ENCODE peak calls at places on chromosomes 2 and 18, in eight cellular contexts. G, B, Q, L, W, V, A and M are unnamed samples.

GRCh38 chr2:145601306-145601925 is 1081.5 kb upstream of the ZEB2 start:
- DNase-seq in G (no peak), B (no peak), Q (no peak), L (no peak), W (no peak), V (no peak), A (no peak), M (peak)

GRCh38 chr2:163306647-163307046 is 429.2 kb downstream of the FIGN start:
- DNase-seq in G (no peak), B (no peak), Q (no peak), L (no peak), W (no peak), V (no peak), A (no peak), M (no peak)

GRCh38 chr2:162065767-162066166 is 8.2 kb downstream of the DPP4 start:
- DNase-seq in G (no peak), B (no peak), Q (no peak), L (no peak), W (no peak), V (no peak), A (no peak), M (no peak)

GRCh38 chr18:30446605-30447004 is 595.9 kb downstream of the DSC3 start:
- DNase-seq in G (no peak), B (no peak), Q (no peak), L (no peak), W (no peak), V (no peak), A (no peak), M (no peak)

GRCh38 chr2:10497797-10498251 is 49.7 kb upstream of the ODC1 start:
- DNase-seq in G (peak), B (no peak), Q (no peak), L (peak), W (peak), V (peak), A (peak), M (peak)

GRCh38 chr2:120564213-120565094 is 171.2 kb upstream of the GLI2 start:
- DNase-seq in G (no peak), B (no peak), Q (peak), L (no peak), W (no peak), V (no peak), A (no peak), M (peak)

GRCh38 chr2:44940612-44941464 is 664 bp upstream of the SIX3 start:
- DNase-seq in G (no peak), B (no peak), Q (no peak), L (no peak), W (no peak), V (no peak), A (no peak), M (no peak)

GRCh38 chr2:116980354-116980753 is 834.1 kb upstream of the DDX18 start:
- DNase-seq in G (no peak), B (no peak), Q (peak), L (no peak), W (no peak), V (no peak), A (no peak), M (no peak)

GRCh38 chr2:113677327-113677726 is 50.3 kb downstream of the RABL2A start:
- DNase-seq in G (no peak), B (no peak), Q (no peak), L (no peak), W (no peak), V (no peak), A (no peak), M (no peak)

GRCh38 chr18:23357992-23358594 is 95.0 kb upstream of the RIOK3 start:
- DNase-seq in G (no peak), B (peak), Q (no peak), L (no peak), W (no peak), V (no peak), A (no peak), M (no peak)

GRCh38 chr2:239657992-239658391 is 257.2 kb upstream of the HDAC4 start:
- DNase-seq in G (no peak), B (no peak), Q (no peak), L (no peak), W (no peak), V (no peak), A (no peak), M (no peak)

GRCh38 chr2:29166237-29166630 is 51.0 kb downstream of the CLIP4 start:
- DNase-seq in G (no peak), B (no peak), Q (no peak), L (peak), W (no peak), V (no peak), A (no peak), M (no peak)

GRCh38 chr18:21449367-21450250 is 150.9 kb downstream of the ESCO1 start:
- DNase-seq in G (no peak), B (no peak), Q (no peak), L (no peak), W (no peak), V (no peak), A (no peak), M (no peak)

GRCh38 chr2:226475650-226476049 is 324.0 kb downstream of the IRS1 start:
- DNase-seq in G (peak), B (no peak), Q (no peak), L (peak), W (no peak), V (no peak), A (no peak), M (no peak)

GRCh38 chr2:128611421-128612320 is 293.0 kb upstream of the HS6ST1 start:
- DNase-seq in G (no peak), B (no peak), Q (no peak), L (no peak), W (no peak), V (no peak), A (no peak), M (no peak)

GRCh38 chr2:162118166-162119031 is 33.6 kb downstream of the GCG start:
- DNase-seq in G (peak), B (no peak), Q (no peak), L (peak), W (peak), V (no peak), A (no peak), M (no peak)

GRCh38 chr2:239943991-239944441 is 81.1 kb downstream of the NDUFA10 start:
- DNase-seq in G (no peak), B (peak), Q (no peak), L (no peak), W (no peak), V (no peak), A (no peak), M (no peak)

GRCh38 chr2:127423476-127423840 is 5.2 kb downstream of the PROC start:
- DNase-seq in G (no peak), B (no peak), Q (no peak), L (no peak), W (no peak), V (no peak), A (no peak), M (no peak)

GRCh38 chr18:26745288-26745975 is 120.1 kb downstream of the AQP4 start:
- DNase-seq in G (no peak), B (no peak), Q (no peak), L (no peak), W (no peak), V (no peak), A (no peak), M (no peak)

GRCh38 chr2:64807417-64807816 is 153.7 kb upstream of the SERTAD2 start:
- DNase-seq in G (peak), B (no peak), Q (no peak), L (peak), W (peak), V (peak), A (peak), M (peak)

GRCh38 chr2:97868986-97869721 is 126.6 kb downstream of the TMEM131 start:
- DNase-seq in G (peak), B (no peak), Q (peak), L (peak), W (peak), V (no peak), A (no peak), M (peak)

GRCh38 chr18:55510809-55511208 is 77.2 kb downstream of the TCF4 start:
- DNase-seq in G (peak), B (no peak), Q (no peak), L (peak), W (peak), V (no peak), A (no peak), M (no peak)

GRCh38 chr2:100358554-100358953 is 36.3 kb upstream of the LONRF2 start:
- DNase-seq in G (no peak), B (no peak), Q (no peak), L (no peak), W (no peak), V (no peak), A (no peak), M (no peak)

GRCh38 chr2:145807978-145808377 is 1288.1 kb upstream of the ZEB2 start:
- DNase-seq in G (no peak), B (no peak), Q (no peak), L (peak), W (peak), V (no peak), A (no peak), M (no peak)

GRCh38 chr2:219335373-219335786 is 2.8 kb upstream of the RESP18 start:
- DNase-seq in G (no peak), B (no peak), Q (no peak), L (peak), W (no peak), V (no peak), A (no peak), M (no peak)

GRCh38 chr18:32383040-32383819 is 87.5 kb downstream of the GAREM1 start:
- DNase-seq in G (peak), B (no peak), Q (no peak), L (peak), W (peak), V (no peak), A (no peak), M (no peak)

GRCh38 chr2:110104025-110104771 is 11.4 kb downstream of the MALL start:
- DNase-seq in G (no peak), B (no peak), Q (no peak), L (no peak), W (no peak), V (no peak), A (no peak), M (no peak)

GRCh38 chr2:143802242-143802641 is 673.0 kb downstream of the ARHGAP15 start:
- DNase-seq in G (peak), B (no peak), Q (no peak), L (peak), W (peak), V (no peak), A (no peak), M (no peak)

GRCh38 chr18:57803119-57803969 is at the start of gene ATP8B1:
- DNase-seq in G (peak), B (peak), Q (peak), L (peak), W (peak), V (peak), A (peak), M (no peak)

GRCh38 chr2:9594361-9595063 is 36.3 kb downstream of the YWHAQ start:
- DNase-seq in G (peak), B (no peak), Q (no peak), L (peak), W (peak), V (no peak), A (peak), M (no peak)

GRCh38 chr18:24456549-24456948 is 3.9 kb upstream of the HRH4 start:
- DNase-seq in G (no peak), B (no peak), Q (no peak), L (no peak), W (no peak), V (no peak), A (no peak), M (no peak)

GRCh38 chr2:216583157-216583556 is 50.1 kb upstream of the IGFBP2 start:
- DNase-seq in G (peak), B (no peak), Q (no peak), L (peak), W (peak), V (no peak), A (no peak), M (no peak)

GRCh38 chr2:3197308-3197707 is 180.3 kb downstream of the EIPR1 start:
- DNase-seq in G (no peak), B (no peak), Q (no peak), L (no peak), W (no peak), V (no peak), A (no peak), M (no peak)

GRCh38 chr18:68428026-68428425 is 286.9 kb downstream of the TMX3 start:
- DNase-seq in G (peak), B (no peak), Q (no peak), L (peak), W (peak), V (no peak), A (no peak), M (peak)

GRCh38 chr2:40451926-40452605 is at the start of gene SLC8A1:
- DNase-seq in G (peak), B (peak), Q (peak), L (peak), W (peak), V (peak), A (peak), M (peak)

GRCh38 chr2:145110668-145111067 is 590.7 kb upstream of the ZEB2 start:
- DNase-seq in G (peak), B (no peak), Q (no peak), L (peak), W (no peak), V (no peak), A (no peak), M (no peak)

GRCh38 chr2:142557391-142557790 is 320.1 kb upstream of the KYNU start:
- DNase-seq in G (no peak), B (no peak), Q (no peak), L (no peak), W (no peak), V (no peak), A (no peak), M (no peak)

GRCh38 chr2:27860111-27860510 is 30.1 kb downstream of the RBKS start:
- DNase-seq in G (peak), B (no peak), Q (no peak), L (peak), W (peak), V (no peak), A (no peak), M (no peak)

GRCh38 chr18:39825485-39825884 is 2129.5 kb upstream of the PIK3C3 start:
- DNase-seq in G (no peak), B (no peak), Q (no peak), L (peak), W (no peak), V (no peak), A (no peak), M (no peak)

GRCh38 chr2:96580771-96581170 is 44.2 kb downstream of the ARID5A start:
- DNase-seq in G (no peak), B (no peak), Q (peak), L (peak), W (peak), V (no peak), A (no peak), M (no peak)